ENCODE peak calls at places on chromosomes 12 and 14, in six cellular contexts. U, G, V, O, R and N are unnamed samples.

GRCh38 chr14:89243286-89243685 is 173.7 kb downstream of the FOXN3 start:
- ATAC-seq in U (no peak), G (no peak), V (no peak), O (no peak), R (no peak), N (no peak)

GRCh38 chr12:31324845-31325523 is 966 bp downstream of the SINHCAF start:
- ATAC-seq in U (peak; percentile 63), G (peak; percentile 23), V (peak; percentile 55), O (peak; percentile 58), R (peak; percentile 25), N (peak; percentile 18)

GRCh38 chr12:100266163-100266801 is 597 bp downstream of the DEPDC4 start:
- ATAC-seq in U (peak; percentile 30), G (peak; percentile 1), V (peak; percentile 26), O (no peak), R (peak; percentile 5), N (no peak)

GRCh38 chr14:35687335-35687939 is 121.7 kb downstream of the RALGAPA1 start:
- ATAC-seq in U (peak; percentile 85), G (peak; percentile 84), V (peak; percentile 91), O (no peak), R (peak; percentile 90), N (no peak)

GRCh38 chr12:76866726-76867125 is 12.1 kb downstream of the CSRP2 start:
- ATAC-seq in U (no peak), G (no peak), V (no peak), O (no peak), R (no peak), N (no peak)

GRCh38 chr12:9184276-9184675 is 23.9 kb downstream of the PZP start:
- ATAC-seq in U (no peak), G (no peak), V (no peak), O (no peak), R (no peak), N (no peak)

GRCh38 chr12:116009805-116010204 is 267.7 kb downstream of the MED13L start:
- ATAC-seq in U (peak; percentile 85), G (no peak), V (peak; percentile 46), O (no peak), R (no peak), N (no peak)

GRCh38 chr12:78229491-78230209 is 399.0 kb downstream of the NAV3 start:
- ATAC-seq in U (peak; percentile 46), G (no peak), V (peak; percentile 58), O (no peak), R (peak; percentile 91), N (no peak)

GRCh38 chr14:71651228-71651627 is 281.0 kb upstream of the RGS6 start:
- ATAC-seq in U (no peak), G (no peak), V (no peak), O (no peak), R (no peak), N (peak; percentile 31)

GRCh38 chr12:54563787-54564186 is 14.4 kb downstream of the PDE1B start:
- ATAC-seq in U (no peak), G (no peak), V (no peak), O (no peak), R (no peak), N (no peak)

GRCh38 chr14:73778736-73779135 is 64.6 kb upstream of the PNMA1 start:
- ATAC-seq in U (no peak), G (no peak), V (no peak), O (no peak), R (no peak), N (no peak)

GRCh38 chr14:73776194-73776537 is 62.0 kb upstream of the PNMA1 start:
- ATAC-seq in U (no peak), G (no peak), V (no peak), O (no peak), R (no peak), N (no peak)

GRCh38 chr14:73775339-73776193 is 61.4 kb upstream of the PNMA1 start:
- ATAC-seq in U (no peak), G (no peak), V (no peak), O (no peak), R (no peak), N (no peak)

GRCh38 chr14:73774671-73775070 is 60.5 kb upstream of the PNMA1 start:
- ATAC-seq in U (no peak), G (no peak), V (no peak), O (no peak), R (no peak), N (no peak)

DNA sequence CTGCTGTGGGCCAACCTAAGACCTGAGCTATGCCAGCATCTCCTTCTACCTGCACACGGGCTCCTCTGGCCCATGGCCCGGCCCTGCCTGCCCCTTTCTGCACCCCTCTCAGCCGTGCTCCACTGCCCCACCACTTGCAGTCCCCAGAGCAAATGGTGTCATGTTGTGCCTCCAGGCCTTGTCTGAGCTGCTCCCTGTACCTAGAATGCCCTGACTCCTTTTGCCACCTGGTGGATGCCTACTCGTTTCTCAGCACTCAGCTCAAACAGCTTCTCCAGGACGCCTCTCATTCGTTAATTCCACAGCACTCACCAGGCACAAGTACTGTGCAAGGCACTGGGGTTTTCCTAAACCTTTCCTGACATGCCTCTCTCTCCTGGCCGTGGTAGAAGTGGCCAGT is 63.2 kb upstream of the PNMA1 start:
- ATAC-seq in U (peak; percentile 63), G (no peak), V (peak; percentile 54), O (peak; percentile 62), R (peak; percentile 68), N (no peak)
- TF ChIP-seq CTCF in U (no peak), G (no peak), V (peak; percentile 47), O (no peak), R (peak; percentile 32), N (peak; percentile 7)

GRCh38 chr14:90299408-90299807 is 32.3 kb downstream of the NRDE2 start:
- ATAC-seq in U (no peak), G (no peak), V (no peak), O (no peak), R (no peak), N (no peak)
- TF ChIP-seq EP300 in U (no peak), G (no peak), V (no peak), O (no peak), R (no peak), N (no peak)

GRCh38 chr14:55951366-55952206 is 166.6 kb upstream of the PELI2 start:
- ATAC-seq in U (no peak), G (no peak), V (no peak), O (no peak), R (no peak), N (no peak)
- H3K4me3 ChIP-seq in U (no peak overlapping the region), G (no peak overlapping the region), V (no peak overlapping the region), O (no peak overlapping the region), R (no peak overlapping the region), N (no peak overlapping the region)

GRCh38 chr14:94932589-94932988 is 162.7 kb upstream of the GSC start:
- ATAC-seq in U (no peak), G (no peak), V (no peak), O (no peak), R (no peak), N (no peak)

GRCh38 chr14:94936411-94936892 is 166.5 kb upstream of the GSC start:
- ATAC-seq in U (no peak), G (no peak), V (no peak), O (no peak), R (no peak), N (peak; percentile 83)

GRCh38 chr14:94930690-94931089 is 160.8 kb upstream of the GSC start:
- ATAC-seq in U (no peak), G (no peak), V (no peak), O (no peak), R (no peak), N (no peak)

GRCh38 chr14:94935901-94936300 is 166.0 kb upstream of the GSC start:
- ATAC-seq in U (no peak), G (no peak), V (no peak), O (no peak), R (no peak), N (no peak)

GRCh38 chr14:94933411-94933964 is 163.6 kb upstream of the GSC start:
- ATAC-seq in U (no peak), G (no peak), V (no peak), O (no peak), R (no peak), N (no peak)
- TF ChIP-seq CTCF in U (no peak), G (no peak), V (no peak), O (no peak), R (no peak), N (no peak)

GRCh38 chr12:120290541-120291312 is 976 bp downstream of the RNU4-2 start:
- ATAC-seq in U (peak; percentile 41), G (peak; percentile 4), V (peak; percentile 21), O (peak; percentile 66), R (no peak), N (no peak)

GRCh38 chr12:120292411-120292660 is 633 bp upstream of the RNU4-2 start:
- ATAC-seq in U (peak; percentile 10), G (peak; percentile 6), V (peak; percentile 4), O (no peak), R (no peak), N (peak; percentile 0)

GRCh38 chr12:120286768-120287490 is 4.8 kb downstream of the RNU4-2 start:
- ATAC-seq in U (no peak), G (no peak), V (no peak), O (no peak), R (no peak), N (no peak)

GRCh38 chr12:120287491-120287890 is 4.2 kb downstream of the RNU4-2 start:
- ATAC-seq in U (no peak), G (no peak), V (no peak), O (no peak), R (no peak), N (no peak)

GRCh38 chr12:120292661-120293531 is at the start of gene RNU4-1:
- ATAC-seq in U (peak; percentile 57), G (peak; percentile 76), V (peak; percentile 45), O (peak; percentile 72), R (peak; percentile 78), N (peak; percentile 40)
- TF ChIP-seq EP300 in U (no peak), G (peak; percentile 62), V (no peak), O (no peak), R (peak; percentile 16), N (no peak)

GRCh38 chr12:131434208-131435125 is 276.4 kb upstream of the SFSWAP start:
- ATAC-seq in U (no peak), G (peak; percentile 88), V (no peak), O (no peak), R (no peak), N (no peak)

GRCh38 chr12:131430158-131430772 is 280.6 kb upstream of the SFSWAP start:
- ATAC-seq in U (no peak), G (no peak), V (no peak), O (no peak), R (no peak), N (no peak)

GRCh38 chr12:131428086-131428685 is 282.7 kb upstream of the SFSWAP start:
- ATAC-seq in U (no peak), G (no peak), V (no peak), O (no peak), R (no peak), N (no peak)

GRCh38 chr12:131436922-131437705 is 273.8 kb upstream of the SFSWAP start:
- ATAC-seq in U (no peak), G (no peak), V (no peak), O (peak; percentile 64), R (no peak), N (no peak)

DNA sequence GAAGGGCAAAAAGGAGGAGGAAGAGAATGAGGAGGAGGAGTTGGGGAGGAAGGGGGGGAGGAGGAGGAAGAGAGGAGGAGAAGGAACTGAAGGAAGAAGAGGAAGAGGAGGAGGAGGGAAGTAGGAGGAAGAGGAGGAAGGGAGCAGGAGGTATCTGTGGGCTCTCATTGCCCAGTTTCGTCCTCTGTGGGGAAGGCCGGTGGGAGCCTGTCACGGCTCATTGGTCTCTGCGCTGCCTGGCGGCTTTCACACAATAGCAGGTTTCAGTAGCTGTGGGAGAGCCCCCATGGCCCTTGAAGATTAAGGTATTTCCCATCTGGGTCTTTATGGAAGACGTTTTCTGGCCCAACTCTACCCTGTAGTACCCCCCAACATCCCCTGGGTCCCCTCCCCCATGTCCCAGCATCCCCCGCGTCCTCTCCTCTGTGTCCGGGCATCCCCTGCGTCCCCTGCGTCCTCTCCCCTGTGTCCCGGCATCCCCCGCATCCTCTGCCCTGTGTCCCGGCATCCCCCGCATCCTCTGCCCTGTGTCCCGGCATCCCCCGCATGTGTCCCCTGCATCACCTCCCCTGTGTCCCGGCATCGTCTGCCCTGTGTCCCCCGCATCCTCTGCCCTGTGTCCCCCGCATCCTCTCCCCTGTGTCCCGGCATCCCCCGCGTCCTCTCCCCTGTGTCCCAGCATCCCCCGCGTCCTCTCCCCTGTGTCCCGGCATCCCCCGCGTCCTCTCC is 278.2 kb upstream of the SFSWAP start:
- ATAC-seq in U (no peak), G (peak; percentile 22), V (no peak), O (no peak), R (peak; percentile 92), N (no peak)
- H3K4me3 ChIP-seq in U (no peak overlapping the region), G (no peak overlapping the region), V (no peak overlapping the region), O (no peak overlapping the region), R (no peak overlapping the region), N (no peak overlapping the region)